ENCODE peak calls at places on chromosome 1, in nine cellular contexts. I, T, E, U, C, S, K, Y and W are unnamed samples. For H3K9me3, the result is how much of the 10 kb centered on the place peaks cover.

GRCh38 chr1:53112271-53112774 is 30.1 kb downstream of the SLC1A7 start:
- DNase-seq in I (no peak), T (no peak), E (no peak), U (no peak), C (peak), S (no peak), K (no peak), Y (no peak), W (no peak)

GRCh38 chr1:99456536-99456935 is 189.4 kb upstream of the PALMD start:
- DNase-seq in I (no peak), T (no peak), E (no peak), U (no peak), C (no peak), S (no peak), K (no peak), Y (no peak), W (peak)

GRCh38 chr1:1255627-1256026 is 9.1 kb upstream of the C1QTNF12 start:
- DNase-seq in I (no peak), T (no peak), E (no peak), U (no peak), C (no peak), S (no peak), K (no peak), Y (no peak), W (no peak)

GRCh38 chr1:155026588-155026987 is 7.0 kb downstream of the DCST2 start:
- DNase-seq in I (no peak), T (no peak), E (no peak), U (no peak), C (no peak), S (no peak), K (no peak), Y (no peak), W (no peak)

GRCh38 chr1:234855851-234856250 is 245.9 kb upstream of the IRF2BP2 start:
- DNase-seq in I (no peak), T (no peak), E (no peak), U (no peak), C (no peak), S (no peak), K (no peak), Y (no peak), W (no peak)

GRCh38 chr1:226047495-226047894 is 15.0 kb upstream of the H3-3A start:
- DNase-seq in I (no peak), T (no peak), E (no peak), U (no peak), C (no peak), S (no peak), K (no peak), Y (no peak), W (no peak)

GRCh38 chr1:24045766-24046165 is 65.6 kb upstream of the SRSF10 start:
- DNase-seq in I (no peak), T (no peak), E (no peak), U (no peak), C (no peak), S (no peak), K (no peak), Y (no peak), W (no peak)

GRCh38 chr1:109894823-109895719 is 15.6 kb upstream of the CSF1 start:
- DNase-seq in I (no peak), T (no peak), E (no peak), U (no peak), C (no peak), S (no peak), K (no peak), Y (no peak), W (no peak)

GRCh38 chr1:46404482-46405203 is 10.5 kb downstream of the FAAH start:
- DNase-seq in I (no peak), T (no peak), E (no peak), U (peak), C (no peak), S (no peak), K (no peak), Y (no peak), W (no peak)

GRCh38 chr1:231986631-231987291 is 360.2 kb downstream of the DISC1 start:
- DNase-seq in I (no peak), T (no peak), E (no peak), U (no peak), C (no peak), S (no peak), K (no peak), Y (no peak), W (peak)

GRCh38 chr1:160260436-160261382 is 1.6 kb downstream of the DCAF8 start:
- DNase-seq in I (no peak), T (no peak), E (no peak), U (no peak), C (peak), S (no peak), K (no peak), Y (peak), W (peak)

GRCh38 chr1:150159550-150159949 is 9.8 kb downstream of the PLEKHO1 start:
- DNase-seq in I (peak), T (no peak), E (no peak), U (no peak), C (no peak), S (peak), K (peak), Y (no peak), W (no peak)

GRCh38 chr1:1187938-1188337 is 14.3 kb downstream of the TTLL10 start:
- DNase-seq in I (no peak), T (no peak), E (no peak), U (no peak), C (peak), S (no peak), K (no peak), Y (no peak), W (no peak)

GRCh38 chr1:29385966-29386365 is 149.6 kb downstream of the PTPRU start:
- DNase-seq in I (no peak), T (no peak), E (no peak), U (no peak), C (no peak), S (no peak), K (no peak), Y (no peak), W (no peak)

GRCh38 chr1:225427249-225428065 is at the start of gene LBR:
- DNase-seq in I (no peak), T (peak), E (peak), U (peak), C (no peak), S (no peak), K (no peak), Y (no peak), W (no peak)

GRCh38 chr1:7778133-7778628 is 5.9 kb upstream of the PER3 start:
- DNase-seq in I (no peak), T (no peak), E (no peak), U (no peak), C (no peak), S (no peak), K (no peak), Y (no peak), W (no peak)

GRCh38 chr1:100627936-100628335 is 90.0 kb downstream of the GPR88 start:
- DNase-seq in I (no peak), T (no peak), E (no peak), U (no peak), C (no peak), S (no peak), K (no peak), Y (no peak), W (no peak)

GRCh38 chr1:155499953-155500621 is 62.5 kb downstream of the ASH1L start:
- DNase-seq in I (no peak), T (no peak), E (peak), U (no peak), C (no peak), S (peak), K (peak), Y (peak), W (peak)

GRCh38 chr1:160667896-160668295 is 21.1 kb upstream of the SLAMF1 start:
- DNase-seq in I (no peak), T (no peak), E (no peak), U (no peak), C (no peak), S (no peak), K (no peak), Y (no peak), W (no peak)

GRCh38 chr1:40303051-40303771 is 13.9 kb downstream of the COL9A2 start:
- DNase-seq in I (no peak), T (no peak), E (no peak), U (no peak), C (no peak), S (no peak), K (no peak), Y (no peak), W (no peak)

GRCh38 chr1:176656257-176656995 is 193.5 kb downstream of the PAPPA2 start:
- DNase-seq in I (no peak), T (peak), E (no peak), U (no peak), C (no peak), S (no peak), K (no peak), Y (no peak), W (peak)

GRCh38 chr1:85628791-85629531 is 48.4 kb downstream of the CCN1 start:
- DNase-seq in I (no peak), T (no peak), E (no peak), U (no peak), C (peak), S (no peak), K (no peak), Y (peak), W (peak)

GRCh38 chr1:54004481-54005049 is 13.4 kb downstream of the LDLRAD1 start:
- DNase-seq in I (no peak), T (no peak), E (no peak), U (no peak), C (no peak), S (no peak), K (no peak), Y (no peak), W (no peak)

GRCh38 chr1:68339505-68339904 is 107.2 kb upstream of the WLS start:
- DNase-seq in I (no peak), T (no peak), E (no peak), U (no peak), C (no peak), S (no peak), K (no peak), Y (peak), W (peak)

GRCh38 chr1:20185834-20186782 is at the start of the genes PLA2G2C and UBXN10:
- DNase-seq in I (peak), T (peak), E (peak), U (peak), C (no peak), S (no peak), K (peak), Y (no peak), W (no peak)

GRCh38 chr1:239428311-239428710 is 41.9 kb downstream of the CHRM3 start:
- DNase-seq in I (no peak), T (no peak), E (no peak), U (no peak), C (no peak), S (no peak), K (no peak), Y (no peak), W (no peak)

GRCh38 chr1:209493584-209493983 is 89.9 kb upstream of the CAMK1G start:
- DNase-seq in I (no peak), T (no peak), E (no peak), U (no peak), C (no peak), S (no peak), K (no peak), Y (no peak), W (no peak)

GRCh38 chr1:224064150-224064549 is 49.8 kb upstream of the FBXO28 start:
- DNase-seq in I (no peak), T (no peak), E (no peak), U (no peak), C (no peak), S (no peak), K (no peak), Y (no peak), W (no peak)

GRCh38 chr1:198750081-198750480 is 111.2 kb downstream of the PTPRC start:
- DNase-seq in I (no peak), T (no peak), E (no peak), U (no peak), C (no peak), S (no peak), K (no peak), Y (no peak), W (no peak)

GRCh38 chr1:212311836-212312497 is 26.8 kb downstream of the PPP2R5A start:
- DNase-seq in I (no peak), T (no peak), E (no peak), U (no peak), C (no peak), S (no peak), K (no peak), Y (no peak), W (peak)

GRCh38 chr1:223834660-223835263 is 11.0 kb downstream of the TP53BP2 start:
- DNase-seq in I (no peak), T (no peak), E (no peak), U (no peak), C (peak), S (no peak), K (no peak), Y (no peak), W (peak)

GRCh38 chr1:159929155-159930051 is 4.1 kb upstream of the TAGLN2 start:
- DNase-seq in I (peak), T (no peak), E (no peak), U (no peak), C (no peak), S (no peak), K (no peak), Y (no peak), W (peak)

GRCh38 chr1:244246334-244246733 is 195.3 kb downstream of the ZBTB18 start:
- DNase-seq in I (no peak), T (no peak), E (no peak), U (no peak), C (no peak), S (no peak), K (no peak), Y (no peak), W (no peak)

GRCh38 chr1:54283214-54283996 is 83.4 kb downstream of the MRPL37 start:
- DNase-seq in I (no peak), T (no peak), E (no peak), U (no peak), C (no peak), S (no peak), K (peak), Y (no peak), W (no peak)

GRCh38 chr1:201946224-201946908 is at the start of gene LMOD1:
- DNase-seq in I (peak), T (peak), E (peak), U (peak), C (peak), S (no peak), K (no peak), Y (peak), W (peak)

DNA sequence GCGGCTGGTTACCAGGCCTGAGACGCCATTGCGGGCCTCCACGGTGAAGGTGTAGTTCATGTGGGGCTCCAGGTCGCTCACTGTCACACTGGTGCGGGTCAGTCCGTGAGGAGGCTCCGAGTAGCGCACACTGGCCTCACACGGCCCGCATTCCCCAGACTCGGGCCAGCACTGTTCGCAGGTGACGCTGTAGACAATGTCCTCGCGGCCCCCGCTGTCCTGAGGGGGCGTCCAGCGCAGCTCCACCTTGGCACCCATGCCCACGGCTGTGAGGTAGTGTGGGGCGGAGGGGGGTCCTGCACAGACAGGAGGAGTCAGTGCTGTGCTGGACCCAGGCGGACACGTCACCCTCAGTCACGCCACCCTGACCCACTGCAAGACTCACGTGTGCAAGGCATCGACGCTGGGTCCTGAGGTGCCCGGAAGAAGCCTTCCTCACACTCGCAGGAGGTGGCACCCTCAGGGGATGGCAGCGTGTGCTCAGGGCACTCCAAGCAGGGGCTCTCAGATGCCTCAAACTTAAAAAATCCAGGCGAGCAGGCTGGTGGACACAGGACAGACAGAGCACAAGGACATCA is 17.9 kb downstream of the EPHA2 start:
- DNase-seq in I (no peak), T (no peak), E (no peak), U (no peak), C (no peak), S (no peak), K (no peak), Y (no peak), W (no peak)
- H3K9me3 ChIP-seq in I (under half), T (under half), E (under half), U (under half), C (under half), S (under half), K (under half), Y (under half), W (under half)

GRCh38 chr1:58447047-58447446 is 99.5 kb downstream of the OMA1 start:
- DNase-seq in I (no peak), T (no peak), E (no peak), U (no peak), C (no peak), S (no peak), K (no peak), Y (no peak), W (no peak)
- H3K9me3 ChIP-seq in I (under half), T (under half), E (under half), U (under half), C (under half), S (under half), K (under half), Y (under half), W (under half)

GRCh38 chr1:2859881-2860430 is 58.5 kb upstream of the TTC34 start:
- DNase-seq in I (no peak), T (no peak), E (no peak), U (no peak), C (no peak), S (no peak), K (no peak), Y (no peak), W (no peak)
- H3K9me3 ChIP-seq in I (under half), T (under half), E (under half), U (under half), C (half or more), S (under half), K (under half), Y (under half), W (under half)

GRCh38 chr1:180382326-180383115 is 119.9 kb downstream of the ACBD6 start:
- DNase-seq in I (no peak), T (no peak), E (no peak), U (no peak), C (no peak), S (no peak), K (no peak), Y (peak), W (peak)

GRCh38 chr1:180380259-180381183 is 121.9 kb downstream of the ACBD6 start:
- DNase-seq in I (no peak), T (no peak), E (no peak), U (no peak), C (no peak), S (no peak), K (no peak), Y (no peak), W (no peak)

GRCh38 chr1:180385144-180385543 is 117.2 kb downstream of the ACBD6 start:
- DNase-seq in I (no peak), T (no peak), E (no peak), U (no peak), C (no peak), S (no peak), K (no peak), Y (no peak), W (no peak)

GRCh38 chr1:180384606-180385005 is 117.8 kb downstream of the ACBD6 start:
- DNase-seq in I (no peak), T (no peak), E (no peak), U (no peak), C (no peak), S (no peak), K (no peak), Y (no peak), W (no peak)

GRCh38 chr1:180381184-180381580 is 121.2 kb downstream of the ACBD6 start:
- DNase-seq in I (no peak), T (no peak), E (no peak), U (no peak), C (no peak), S (no peak), K (no peak), Y (no peak), W (no peak)
- H3K9me3 ChIP-seq in I (under half), T (under half), E (under half), U (half or more), C (under half), S (under half), K (under half), Y (under half), W (under half)

DNA sequence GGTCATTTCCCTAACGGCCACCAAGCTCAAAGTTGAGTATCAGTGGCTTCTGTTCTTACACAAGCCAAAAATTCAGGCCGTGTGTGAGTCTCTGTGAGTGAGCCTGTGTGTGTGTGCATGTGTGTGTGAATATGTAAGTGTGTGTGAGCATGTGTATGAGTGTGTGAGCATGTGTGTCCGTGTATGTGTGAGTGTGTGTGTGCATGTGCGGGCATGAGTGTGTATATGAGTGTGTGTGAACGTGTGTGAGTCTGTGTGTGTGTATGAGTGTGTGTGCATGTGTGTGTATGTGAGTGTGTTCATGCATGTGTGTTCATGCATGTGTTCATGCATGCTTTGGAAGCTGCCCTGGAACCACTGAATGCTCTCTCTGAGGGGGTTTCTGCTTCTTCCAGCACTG is 105.7 kb downstream of the AJAP1 start:
- DNase-seq in I (no peak), T (no peak), E (no peak), U (no peak), C (no peak), S (no peak), K (no peak), Y (no peak), W (no peak)
- H3K9me3 ChIP-seq in I (under half), T (under half), E (under half), U (under half), C (half or more), S (under half), K (under half), Y (under half), W (under half)

DNA sequence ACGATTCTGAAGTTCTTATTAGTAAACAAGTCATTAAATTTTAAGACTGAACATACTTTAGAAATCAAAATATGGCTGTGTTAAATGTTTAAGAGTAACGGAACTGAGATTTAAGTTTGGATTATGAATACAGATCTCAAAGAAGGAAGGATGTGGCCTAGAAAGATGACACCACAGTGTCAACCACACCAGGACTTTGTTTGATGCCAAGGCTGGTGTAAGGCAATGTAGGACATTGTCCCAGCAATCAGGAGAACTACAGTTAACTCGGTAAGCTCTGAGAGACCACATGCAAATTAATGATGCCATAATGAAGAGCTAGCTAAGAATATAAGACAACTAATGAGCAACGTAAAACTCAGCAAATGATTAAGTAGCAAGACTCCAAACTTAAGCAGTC is 932.9 kb downstream of the ADGRL2 start:
- DNase-seq in I (no peak), T (no peak), E (no peak), U (no peak), C (no peak), S (no peak), K (no peak), Y (no peak), W (no peak)
- H3K9me3 ChIP-seq in I (under half), T (under half), E (under half), U (under half), C (under half), S (under half), K (under half), Y (under half), W (under half)

GRCh38 chr1:247043406-247043805 is 35.2 kb downstream of the ZNF670 start:
- DNase-seq in I (no peak), T (no peak), E (no peak), U (no peak), C (no peak), S (no peak), K (no peak), Y (no peak), W (no peak)

GRCh38 chr1:247047260-247047659 is 31.4 kb downstream of the ZNF670 start:
- DNase-seq in I (no peak), T (no peak), E (no peak), U (no peak), C (no peak), S (no peak), K (no peak), Y (no peak), W (no peak)

DNA sequence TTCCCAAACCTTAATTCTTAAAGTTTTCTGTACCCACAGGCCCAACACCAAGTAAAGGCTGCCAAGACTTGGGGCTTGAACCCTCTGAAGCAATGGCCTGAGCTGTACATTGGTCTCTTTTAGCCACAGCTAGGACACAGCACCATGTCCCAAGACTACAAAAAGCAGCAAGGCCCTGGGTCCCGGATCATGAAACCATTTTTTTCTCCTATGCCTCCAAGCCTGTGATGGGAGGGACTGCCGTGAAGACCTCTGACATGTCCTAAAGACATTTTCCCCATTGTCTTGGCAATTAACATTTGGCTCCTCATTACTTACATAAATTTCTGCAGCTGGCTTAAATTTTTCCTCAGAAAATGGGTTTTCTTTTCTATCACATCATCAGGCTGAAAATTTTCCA is 30.9 kb downstream of the ZNF670 start:
- DNase-seq in I (no peak), T (no peak), E (no peak), U (no peak), C (no peak), S (no peak), K (no peak), Y (no peak), W (no peak)
- H3K9me3 ChIP-seq in I (under half), T (half or more), E (under half), U (under half), C (under half), S (under half), K (half or more), Y (half or more), W (under half)